ENCODE peak calls at places on chromosome 18, in five cellular contexts. One of them, this sample, is unnamed. For H3K27me3, the result is how much of the 10 kb centered on the place peaks cover.

GRCh38 chr18:39842042-39842791 is 2112.8 kb upstream of the PIK3C3 start:
- DNase-seq in suprapubic skin: no peak
- DNase-seq in kidney epithelial cell: no peak
- DNase-seq in body of pancreas: no peak
- DNase-seq in sigmoid colon: no peak
- DNase-seq in this sample: no peak

GRCh38 chr18:43029414-43029813 is 86.1 kb downstream of the RIT2 start:
- DNase-seq in suprapubic skin: no peak
- DNase-seq in kidney epithelial cell: no peak
- DNase-seq in body of pancreas: no peak
- DNase-seq in sigmoid colon: no peak
- DNase-seq in this sample: no peak

GRCh38 chr18:32418148-32418547 is 52.5 kb downstream of the GAREM1 start:
- DNase-seq in suprapubic skin: no peak
- DNase-seq in kidney epithelial cell: no peak
- DNase-seq in body of pancreas: no peak
- DNase-seq in sigmoid colon: no peak
- DNase-seq in this sample: no peak

GRCh38 chr18:56322403-56322802 is 316.0 kb downstream of the TXNL1 start:
- DNase-seq in suprapubic skin: no peak
- DNase-seq in kidney epithelial cell: no peak
- DNase-seq in body of pancreas: no peak
- DNase-seq in sigmoid colon: no peak
- DNase-seq in this sample: no peak

GRCh38 chr18:10591891-10592290 is 66.1 kb downstream of the NAPG start:
- DNase-seq in suprapubic skin: no peak
- DNase-seq in kidney epithelial cell: no peak
- DNase-seq in body of pancreas: no peak
- DNase-seq in sigmoid colon: no peak
- DNase-seq in this sample: no peak

GRCh38 chr18:6219116-6219717 is 195.5 kb downstream of the L3MBTL4 start:
- DNase-seq in suprapubic skin: no peak
- DNase-seq in kidney epithelial cell: peak
- DNase-seq in body of pancreas: no peak
- DNase-seq in sigmoid colon: no peak
- DNase-seq in this sample: no peak

GRCh38 chr18:41324934-41325333 is 630.1 kb upstream of the PIK3C3 start:
- DNase-seq in suprapubic skin: no peak
- DNase-seq in kidney epithelial cell: no peak
- DNase-seq in body of pancreas: no peak
- DNase-seq in sigmoid colon: no peak
- DNase-seq in this sample: peak

GRCh38 chr18:22268641-22269128 is 99.3 kb downstream of the GATA6 start:
- DNase-seq in suprapubic skin: no peak
- DNase-seq in kidney epithelial cell: no peak
- DNase-seq in body of pancreas: no peak
- DNase-seq in sigmoid colon: no peak
- DNase-seq in this sample: no peak

GRCh38 chr18:13254971-13255927 is 36.7 kb downstream of the LDLRAD4 start:
- DNase-seq in suprapubic skin: no peak
- DNase-seq in kidney epithelial cell: no peak
- DNase-seq in body of pancreas: no peak
- DNase-seq in sigmoid colon: no peak
- DNase-seq in this sample: no peak

GRCh38 chr18:32152705-32153448 is 37.0 kb upstream of the MEP1B start:
- DNase-seq in suprapubic skin: no peak
- DNase-seq in kidney epithelial cell: no peak
- DNase-seq in body of pancreas: no peak
- DNase-seq in sigmoid colon: no peak
- DNase-seq in this sample: no peak

GRCh38 chr18:45221363-45221762 is 393.9 kb upstream of the SLC14A2 start:
- DNase-seq in suprapubic skin: no peak
- DNase-seq in kidney epithelial cell: no peak
- DNase-seq in body of pancreas: no peak
- DNase-seq in sigmoid colon: no peak
- DNase-seq in this sample: peak

GRCh38 chr18:8688857-8689256 is 16.5 kb upstream of the MTCL1 start:
- DNase-seq in suprapubic skin: no peak
- DNase-seq in kidney epithelial cell: no peak
- DNase-seq in body of pancreas: no peak
- DNase-seq in sigmoid colon: no peak
- DNase-seq in this sample: no peak

GRCh38 chr18:67590571-67591141 is 74.1 kb upstream of the DSEL start:
- DNase-seq in suprapubic skin: no peak
- DNase-seq in kidney epithelial cell: no peak
- DNase-seq in body of pancreas: no peak
- DNase-seq in sigmoid colon: no peak
- DNase-seq in this sample: no peak

GRCh38 chr18:50195689-50196088 is 742 bp upstream of the MYO5B start:
- DNase-seq in suprapubic skin: no peak
- DNase-seq in kidney epithelial cell: no peak
- DNase-seq in body of pancreas: no peak
- DNase-seq in sigmoid colon: no peak
- DNase-seq in this sample: no peak
- H3K27me3 ChIP-seq in suprapubic skin: half or more
- H3K27me3 ChIP-seq in kidney epithelial cell: under half
- H3K27me3 ChIP-seq in body of pancreas: under half
- H3K27me3 ChIP-seq in sigmoid colon: half or more
- H3K27me3 ChIP-seq in this sample: under half

GRCh38 chr18:5132987-5133386 is 64.1 kb downstream of the AKAIN1 start:
- DNase-seq in suprapubic skin: no peak
- DNase-seq in kidney epithelial cell: no peak
- DNase-seq in body of pancreas: no peak
- DNase-seq in sigmoid colon: no peak
- DNase-seq in this sample: no peak

GRCh38 chr18:5142131-5142530 is 54.9 kb downstream of the AKAIN1 start:
- DNase-seq in suprapubic skin: no peak
- DNase-seq in kidney epithelial cell: no peak
- DNase-seq in body of pancreas: no peak
- DNase-seq in sigmoid colon: no peak
- DNase-seq in this sample: no peak

GRCh38 chr18:5142859-5143258 is 54.2 kb downstream of the AKAIN1 start:
- DNase-seq in suprapubic skin: no peak
- DNase-seq in kidney epithelial cell: no peak
- DNase-seq in body of pancreas: no peak
- DNase-seq in sigmoid colon: no peak
- DNase-seq in this sample: no peak

GRCh38 chr18:5137261-5137660 is 59.8 kb downstream of the AKAIN1 start:
- DNase-seq in suprapubic skin: no peak
- DNase-seq in kidney epithelial cell: no peak
- DNase-seq in body of pancreas: no peak
- DNase-seq in sigmoid colon: no peak
- DNase-seq in this sample: no peak
- H3K27me3 ChIP-seq in suprapubic skin: under half
- H3K27me3 ChIP-seq in kidney epithelial cell: under half
- H3K27me3 ChIP-seq in body of pancreas: under half
- H3K27me3 ChIP-seq in sigmoid colon: under half
- H3K27me3 ChIP-seq in this sample: under half

GRCh38 chr18:76323891-76324290 is 171.2 kb downstream of the ZNF516 start:
- DNase-seq in suprapubic skin: no peak
- DNase-seq in kidney epithelial cell: no peak
- DNase-seq in body of pancreas: peak
- DNase-seq in sigmoid colon: no peak
- DNase-seq in this sample: no peak

GRCh38 chr18:76328145-76328544 is 166.9 kb downstream of the ZNF516 start:
- DNase-seq in suprapubic skin: no peak
- DNase-seq in kidney epithelial cell: no peak
- DNase-seq in body of pancreas: no peak
- DNase-seq in sigmoid colon: peak
- DNase-seq in this sample: no peak
- H3K27me3 ChIP-seq in suprapubic skin: under half
- H3K27me3 ChIP-seq in kidney epithelial cell: under half
- H3K27me3 ChIP-seq in body of pancreas: under half
- H3K27me3 ChIP-seq in sigmoid colon: under half
- H3K27me3 ChIP-seq in this sample: under half

GRCh38 chr18:47949197-47949596 is 18.7 kb upstream of the SMAD2 start:
- DNase-seq in suprapubic skin: no peak
- DNase-seq in kidney epithelial cell: no peak
- DNase-seq in body of pancreas: no peak
- DNase-seq in sigmoid colon: no peak
- DNase-seq in this sample: no peak

DNA sequence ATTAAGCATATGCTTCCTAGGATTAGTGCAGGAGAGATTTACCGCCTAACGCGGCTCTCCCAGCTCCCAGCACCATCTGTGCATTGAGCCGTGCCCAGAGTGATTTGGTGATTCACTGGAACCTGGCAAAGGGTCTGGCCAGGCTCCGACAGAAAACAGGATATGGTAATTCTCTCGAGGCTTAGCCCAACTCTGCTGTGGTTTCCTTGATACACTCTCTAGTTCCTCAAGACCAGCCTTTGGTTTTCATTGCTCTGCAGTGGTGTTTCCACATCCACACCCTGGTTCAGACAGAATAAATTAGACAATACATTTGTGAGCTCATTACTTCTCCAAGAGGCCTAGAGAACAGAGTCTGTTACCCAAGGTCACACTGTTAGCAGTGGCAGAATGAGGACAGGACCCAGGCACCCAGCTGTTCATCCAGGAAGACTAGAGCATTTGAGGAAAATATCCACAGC is 23.0 kb upstream of the SMAD2 start:
- DNase-seq in suprapubic skin: peak
- DNase-seq in kidney epithelial cell: peak
- DNase-seq in body of pancreas: peak
- DNase-seq in sigmoid colon: no peak
- DNase-seq in this sample: no peak
- H3K27me3 ChIP-seq in suprapubic skin: under half
- H3K27me3 ChIP-seq in kidney epithelial cell: under half
- H3K27me3 ChIP-seq in body of pancreas: under half
- H3K27me3 ChIP-seq in sigmoid colon: under half
- H3K27me3 ChIP-seq in this sample: under half

GRCh38 chr18:50410894-50411293 is 36.0 kb downstream of the SKA1 start:
- DNase-seq in suprapubic skin: no peak
- DNase-seq in kidney epithelial cell: peak
- DNase-seq in body of pancreas: no peak
- DNase-seq in sigmoid colon: no peak
- DNase-seq in this sample: no peak

GRCh38 chr18:50410008-50410407 is 35.2 kb downstream of the SKA1 start:
- DNase-seq in suprapubic skin: no peak
- DNase-seq in kidney epithelial cell: no peak
- DNase-seq in body of pancreas: no peak
- DNase-seq in sigmoid colon: no peak
- DNase-seq in this sample: no peak

GRCh38 chr18:50401334-50401733 is 26.5 kb downstream of the SKA1 start:
- DNase-seq in suprapubic skin: no peak
- DNase-seq in kidney epithelial cell: no peak
- DNase-seq in body of pancreas: no peak
- DNase-seq in sigmoid colon: no peak
- DNase-seq in this sample: no peak

GRCh38 chr18:50401888-50402287 is 27.0 kb downstream of the SKA1 start:
- DNase-seq in suprapubic skin: no peak
- DNase-seq in kidney epithelial cell: no peak
- DNase-seq in body of pancreas: peak
- DNase-seq in sigmoid colon: no peak
- DNase-seq in this sample: no peak

GRCh38 chr18:50405582-50406271 is 30.9 kb downstream of the SKA1 start:
- DNase-seq in suprapubic skin: no peak
- DNase-seq in kidney epithelial cell: no peak
- DNase-seq in body of pancreas: peak
- DNase-seq in sigmoid colon: no peak
- DNase-seq in this sample: no peak
- H3K27me3 ChIP-seq in suprapubic skin: half or more
- H3K27me3 ChIP-seq in kidney epithelial cell: under half
- H3K27me3 ChIP-seq in body of pancreas: under half
- H3K27me3 ChIP-seq in sigmoid colon: under half
- H3K27me3 ChIP-seq in this sample: under half

GRCh38 chr18:62637403-62637802 is 77.9 kb upstream of the PHLPP1 start:
- DNase-seq in suprapubic skin: no peak
- DNase-seq in kidney epithelial cell: no peak
- DNase-seq in body of pancreas: no peak
- DNase-seq in sigmoid colon: no peak
- DNase-seq in this sample: no peak

GRCh38 chr18:62631173-62631572 is 84.2 kb upstream of the PHLPP1 start:
- DNase-seq in suprapubic skin: no peak
- DNase-seq in kidney epithelial cell: no peak
- DNase-seq in body of pancreas: no peak
- DNase-seq in sigmoid colon: no peak
- DNase-seq in this sample: no peak

GRCh38 chr18:62632788-62633455 is 82.4 kb upstream of the PHLPP1 start:
- DNase-seq in suprapubic skin: no peak
- DNase-seq in kidney epithelial cell: no peak
- DNase-seq in body of pancreas: no peak
- DNase-seq in sigmoid colon: no peak
- DNase-seq in this sample: no peak

GRCh38 chr18:62634991-62635630 is 80.2 kb upstream of the PHLPP1 start:
- DNase-seq in suprapubic skin: no peak
- DNase-seq in kidney epithelial cell: peak
- DNase-seq in body of pancreas: no peak
- DNase-seq in sigmoid colon: no peak
- DNase-seq in this sample: no peak

DNA sequence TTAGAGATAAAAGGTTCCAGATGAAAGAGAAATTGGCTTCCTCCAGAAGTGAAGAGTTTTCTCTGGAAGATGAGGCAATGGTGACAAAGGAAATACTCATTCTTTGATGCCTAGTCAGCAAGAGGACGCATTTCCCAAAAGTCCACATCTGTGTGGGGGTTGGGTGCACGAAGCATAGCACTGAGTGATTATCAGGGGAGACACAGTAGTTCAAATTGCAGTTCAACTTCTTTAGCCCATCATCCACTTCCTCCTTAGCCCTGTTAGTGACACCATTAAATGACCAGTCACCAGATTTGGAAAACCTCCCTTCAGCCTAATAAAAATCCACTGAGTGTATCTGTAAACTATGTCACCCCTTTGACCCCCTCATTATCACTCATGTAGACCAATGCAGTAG is 80.9 kb upstream of the PHLPP1 start:
- DNase-seq in suprapubic skin: no peak
- DNase-seq in kidney epithelial cell: no peak
- DNase-seq in body of pancreas: no peak
- DNase-seq in sigmoid colon: no peak
- DNase-seq in this sample: peak
- H3K27me3 ChIP-seq in suprapubic skin: under half
- H3K27me3 ChIP-seq in kidney epithelial cell: under half
- H3K27me3 ChIP-seq in body of pancreas: under half
- H3K27me3 ChIP-seq in sigmoid colon: under half
- H3K27me3 ChIP-seq in this sample: under half

GRCh38 chr18:51151185-51151567 is 46.3 kb downstream of the MEX3C start:
- DNase-seq in suprapubic skin: no peak
- DNase-seq in kidney epithelial cell: no peak
- DNase-seq in body of pancreas: no peak
- DNase-seq in sigmoid colon: no peak
- DNase-seq in this sample: no peak
- H3K27me3 ChIP-seq in suprapubic skin: under half
- H3K27me3 ChIP-seq in kidney epithelial cell: under half
- H3K27me3 ChIP-seq in body of pancreas: under half
- H3K27me3 ChIP-seq in sigmoid colon: under half
- H3K27me3 ChIP-seq in this sample: under half